ENCODE peak calls at places on chromosomes 11 and 22, in seven cellular contexts. T is RWPE1, S is PC-9, I is cardiac muscle cell, P is spleen, O is body of pancreas, V is HCT116. Y is an unnamed sample.

GRCh38 chr11:70005107-70005818 is 72.9 kb upstream of the ANO1 start:
- DNase-seq in T (no peak), S (no peak), I (no peak), P (no peak), O (no peak), V (no peak), Y (no peak)

GRCh38 chr11:126969865-126970479 is 30.6 kb downstream of the KIRREL3 start:
- DNase-seq in T (no peak), S (no peak), I (peak; percentile 52), P (no peak), O (no peak), V (no peak), Y (no peak)

GRCh38 chr22:38941488-38941987 is 15.9 kb upstream of the APOBEC3A start:
- DNase-seq in T (no peak), S (no peak), I (no peak), P (no peak), O (no peak), V (no peak), Y (no peak)

GRCh38 chr11:117931331-117931950 is 2.2 kb upstream of the TMPRSS13 start:
- DNase-seq in T (no peak), S (no peak), I (no peak), P (peak; percentile 74), O (no peak), V (no peak), Y (no peak)

GRCh38 chr11:116601734-116602636 is 170.8 kb downstream of the BUD13 start:
- DNase-seq in T (no peak), S (no peak), I (no peak), P (peak; percentile 13), O (no peak), V (no peak), Y (no peak)

GRCh38 chr22:49701380-49702067 is 126.1 kb downstream of the BRD1 start:
- DNase-seq in T (no peak), S (no peak), I (no peak), P (no peak), O (no peak), V (no peak), Y (no peak)

GRCh38 chr11:86211619-86212018 is 32.9 kb upstream of the EED start:
- DNase-seq in T (no peak), S (no peak), I (no peak), P (no peak), O (no peak), V (no peak), Y (no peak)

GRCh38 chr11:1131033-1131911 is 26.5 kb upstream of the MUC5AC start:
- DNase-seq in T (no peak), S (no peak), I (no peak), P (peak; percentile 64), O (no peak), V (no peak), Y (no peak)

GRCh38 chr11:2798951-2799761 is 86.4 kb downstream of the CDKN1C start:
- DNase-seq in T (no peak), S (no peak), I (no peak), P (peak; percentile 29), O (no peak), V (no peak), Y (no peak)

GRCh38 chr11:126385991-126386728 is 30.7 kb downstream of the ST3GAL4 start:
- DNase-seq in T (no peak), S (peak; percentile 91), I (no peak), P (peak; percentile 77), O (no peak), V (no peak), Y (no peak)

GRCh38 chr11:28343304-28344233 is 235.4 kb downstream of the METTL15 start:
- DNase-seq in T (peak; percentile 26), S (peak; percentile 61), I (no peak), P (no peak), O (peak; percentile 14), V (peak; percentile 45), Y (peak; percentile 31)

GRCh38 chr22:37169947-37170688 is 17.9 kb downstream of the C1QTNF6 start:
- DNase-seq in T (no peak), S (no peak), I (no peak), P (peak; percentile 66), O (peak; percentile 7), V (no peak), Y (no peak)

GRCh38 chr22:41280065-41280464 is 5.9 kb downstream of the RANGAP1 start:
- DNase-seq in T (peak; percentile 74), S (peak; percentile 13), I (no peak), P (no peak), O (no peak), V (no peak), Y (peak; percentile 98)

GRCh38 chr11:94328587-94329080 is 24.3 kb downstream of the IZUMO1R start:
- DNase-seq in T (no peak), S (peak; percentile 21), I (no peak), P (no peak), O (no peak), V (no peak), Y (no peak)

GRCh38 chr11:88103337-88104206 is 71.7 kb downstream of the RAB38 start:
- DNase-seq in T (no peak), S (peak; percentile 57), I (peak; percentile 41), P (no peak), O (peak; percentile 49), V (peak; percentile 85), Y (peak; percentile 69)

GRCh38 chr22:46549971-46550641 is 12.7 kb upstream of the CELSR1 start:
- DNase-seq in T (no peak), S (no peak), I (no peak), P (peak; percentile 25), O (no peak), V (no peak), Y (no peak)

GRCh38 chr11:443542-444199 is 1.9 kb upstream of the ANO9 start:
- DNase-seq in T (no peak), S (no peak), I (no peak), P (no peak), O (no peak), V (no peak), Y (no peak)

GRCh38 chr22:24155597-24156145 is 25.6 kb upstream of the SUSD2 start:
- DNase-seq in T (peak; percentile 36), S (no peak), I (peak; percentile 84), P (peak; percentile 94), O (peak; percentile 84), V (no peak), Y (no peak)

GRCh38 chr11:68420171-68420570 is 40.4 kb upstream of the PPP6R3 start:
- DNase-seq in T (no peak), S (no peak), I (no peak), P (no peak), O (no peak), V (no peak), Y (no peak)
- H3K27ac ChIP-seq in T (no peak overlapping the region), S (no peak overlapping the region), I (no peak overlapping the region), P (no peak overlapping the region), O (no peak overlapping the region), V (no peak overlapping the region), Y (no peak overlapping the region)

DNA sequence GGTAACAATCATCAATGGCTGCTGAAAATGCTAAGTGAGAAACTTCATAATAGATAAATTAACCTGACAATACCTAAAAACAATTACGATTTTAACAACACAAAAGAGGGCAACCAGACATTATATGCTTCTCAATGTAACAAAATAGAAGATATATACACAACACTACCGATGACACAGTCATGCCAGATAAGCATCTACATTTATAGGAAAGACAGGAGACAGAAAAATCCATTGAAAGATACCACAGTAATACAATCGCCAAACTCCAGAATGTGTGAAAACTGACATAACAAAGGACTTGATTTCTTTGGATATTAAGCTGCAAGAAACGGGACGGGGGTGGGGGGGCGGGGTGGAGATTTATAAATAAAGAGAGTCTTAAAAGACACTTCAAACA is 28.3 kb downstream of the USP28 start:
- DNase-seq in T (no peak), S (no peak), I (no peak), P (no peak), O (no peak), V (no peak), Y (no peak)
- H3K27ac ChIP-seq in T (no peak overlapping the region), S (no peak overlapping the region), I (no peak overlapping the region), P (no peak overlapping the region), O (no peak overlapping the region), V (no peak overlapping the region), Y (no peak overlapping the region)

GRCh38 chr11:119366690-119367620 is 14.5 kb downstream of the USP2 start:
- DNase-seq in T (no peak), S (no peak), I (no peak), P (peak; percentile 18), O (no peak), V (no peak), Y (no peak)
- H3K27ac ChIP-seq in T (peak overlapping the region; percentile 100), S (no peak overlapping the region), I (no peak overlapping the region), P (no peak overlapping the region), O (no peak overlapping the region), V (no peak overlapping the region), Y (no peak overlapping the region)

DNA sequence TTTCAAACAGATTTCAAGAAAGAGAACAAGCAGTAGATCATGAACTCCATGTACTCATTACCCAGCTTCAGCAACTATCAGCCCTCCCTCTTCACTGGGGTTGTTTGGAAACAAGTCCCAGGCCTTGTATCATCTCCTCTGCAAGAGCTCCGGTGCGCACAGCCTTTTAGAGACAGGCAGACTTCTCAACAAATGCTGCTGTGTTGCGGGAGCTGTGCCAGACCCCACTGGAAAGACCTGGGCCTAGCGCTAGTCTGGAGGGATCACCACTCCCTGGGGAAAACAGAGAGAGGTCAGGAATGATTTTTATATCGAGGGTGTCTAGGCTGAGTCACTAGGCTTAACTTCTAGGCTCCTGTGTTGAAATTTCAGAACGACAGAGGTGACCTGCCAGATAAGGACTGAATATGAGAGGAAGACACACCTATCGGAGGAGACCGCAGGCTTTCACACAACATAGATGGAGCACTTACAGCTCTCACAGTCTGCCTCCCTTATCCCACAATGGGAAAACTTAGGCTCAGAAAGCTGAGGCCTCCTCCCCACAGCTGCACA is 85.8 kb downstream of the PKNOX2 start:
- DNase-seq in T (no peak), S (no peak), I (no peak), P (no peak), O (no peak), V (no peak), Y (no peak)
- H3K27ac ChIP-seq in T (no peak overlapping the region), S (no peak overlapping the region), I (no peak overlapping the region), P (no peak overlapping the region), O (no peak overlapping the region), V (no peak overlapping the region), Y (no peak overlapping the region)

DNA sequence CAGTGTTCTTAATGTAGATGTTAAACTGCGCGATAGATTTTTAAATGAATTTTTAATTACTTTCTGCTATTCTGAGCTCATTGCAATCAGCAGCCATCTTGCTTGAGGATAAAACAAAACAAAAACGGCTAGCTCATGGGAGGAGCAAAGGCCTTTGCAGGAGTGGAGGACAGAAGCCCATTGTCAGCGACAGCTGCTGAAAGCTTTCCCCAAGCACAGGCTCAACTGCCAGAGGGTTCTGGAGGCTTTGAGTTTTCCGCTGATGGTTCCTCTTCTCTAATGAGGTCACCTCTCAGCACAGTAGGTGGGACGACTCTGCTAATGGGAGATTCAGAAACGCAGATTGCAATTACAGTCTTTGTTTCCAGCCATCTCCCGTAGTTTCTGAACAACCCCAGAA is 167.1 kb upstream of the TTC12 start:
- DNase-seq in T (no peak), S (no peak), I (peak; percentile 30), P (no peak), O (no peak), V (no peak), Y (no peak)
- H3K27ac ChIP-seq in T (no peak overlapping the region), S (no peak overlapping the region), I (peak overlapping the region; percentile 55), P (no peak overlapping the region), O (no peak overlapping the region), V (no peak overlapping the region), Y (no peak overlapping the region)

Y was measured in epithelial cell of prostate.